ENCODE peak calls at places on chromosomes 7 and 10, in five cellular contexts. One of them, this sample, is unnamed.

GRCh38 chr10:102801496-102801895 is 35.7 kb downstream of the CYP17A1 start:
- DNase-seq in gastrocnemius medialis: no peak
- DNase-seq in cardiac muscle cell: peak; percentile 62
- DNase-seq in OCI-LY7: no peak
- DNase-seq in esophagus squamous epithelium: no peak
- DNase-seq in this sample: no peak

GRCh38 chr7:50552921-50553320 is 12.3 kb downstream of the DDC start:
- DNase-seq in gastrocnemius medialis: no peak
- DNase-seq in cardiac muscle cell: peak; percentile 81
- DNase-seq in OCI-LY7: no peak
- DNase-seq in esophagus squamous epithelium: no peak
- DNase-seq in this sample: peak; percentile 26

GRCh38 chr7:16711730-16712129 is 41.8 kb upstream of the TSPAN13 start:
- DNase-seq in gastrocnemius medialis: no peak
- DNase-seq in cardiac muscle cell: peak; percentile 15
- DNase-seq in OCI-LY7: no peak
- DNase-seq in esophagus squamous epithelium: no peak
- DNase-seq in this sample: no peak

GRCh38 chr7:125119559-125120115 is 190.0 kb upstream of the POT1 start:
- DNase-seq in gastrocnemius medialis: no peak
- DNase-seq in cardiac muscle cell: no peak
- DNase-seq in OCI-LY7: no peak
- DNase-seq in esophagus squamous epithelium: no peak
- DNase-seq in this sample: no peak

GRCh38 chr7:29282819-29283414 is 88.3 kb downstream of the CHN2 start:
- DNase-seq in gastrocnemius medialis: no peak
- DNase-seq in cardiac muscle cell: no peak
- DNase-seq in OCI-LY7: no peak
- DNase-seq in esophagus squamous epithelium: no peak
- DNase-seq in this sample: peak; percentile 56

GRCh38 chr10:114374141-114374791 is 30.0 kb downstream of the AFAP1L2 start:
- DNase-seq in gastrocnemius medialis: no peak
- DNase-seq in cardiac muscle cell: peak; percentile 70
- DNase-seq in OCI-LY7: no peak
- DNase-seq in esophagus squamous epithelium: no peak
- DNase-seq in this sample: peak; percentile 96

GRCh38 chr10:72095195-72095594 is 6.8 kb upstream of the SPOCK2 start:
- DNase-seq in gastrocnemius medialis: no peak
- DNase-seq in cardiac muscle cell: no peak
- DNase-seq in OCI-LY7: no peak
- DNase-seq in esophagus squamous epithelium: no peak
- DNase-seq in this sample: no peak

GRCh38 chr7:30028749-30029635 is 780 bp downstream of the PLEKHA8 start:
- DNase-seq in gastrocnemius medialis: peak; percentile 14
- DNase-seq in cardiac muscle cell: peak; percentile 43
- DNase-seq in OCI-LY7: peak; percentile 70
- DNase-seq in esophagus squamous epithelium: no peak
- DNase-seq in this sample: no peak

GRCh38 chr10:82625497-82626151 is 750.6 kb downstream of the NRG3 start:
- DNase-seq in gastrocnemius medialis: no peak
- DNase-seq in cardiac muscle cell: no peak
- DNase-seq in OCI-LY7: no peak
- DNase-seq in esophagus squamous epithelium: no peak
- DNase-seq in this sample: no peak

GRCh38 chr7:29557954-29558353 is 5.7 kb upstream of the PRR15 start:
- DNase-seq in gastrocnemius medialis: no peak
- DNase-seq in cardiac muscle cell: peak; percentile 34
- DNase-seq in OCI-LY7: no peak
- DNase-seq in esophagus squamous epithelium: no peak
- DNase-seq in this sample: no peak

DNA sequence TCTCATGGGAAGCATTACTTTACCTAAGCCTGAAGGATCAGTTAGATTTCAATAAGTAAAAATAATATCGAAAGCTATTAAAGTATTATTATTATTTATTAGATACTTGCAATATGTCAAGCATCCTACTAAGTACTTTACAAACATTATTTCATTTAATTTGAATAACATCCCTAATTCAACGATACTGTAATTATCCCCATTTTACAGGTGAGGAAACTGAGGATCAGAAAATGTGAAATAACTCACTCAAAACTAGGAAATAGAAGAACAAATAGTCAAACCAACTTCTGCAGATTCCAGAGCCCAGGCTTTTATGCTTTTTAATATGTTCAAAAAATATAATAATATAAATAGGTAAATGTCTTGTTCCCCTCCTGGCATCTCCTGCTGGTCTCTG is 10.3 kb upstream of the PDCD4 start:
- DNase-seq in gastrocnemius medialis: no peak
- DNase-seq in cardiac muscle cell: no peak
- DNase-seq in OCI-LY7: no peak
- DNase-seq in esophagus squamous epithelium: no peak
- DNase-seq in this sample: no peak
- H3K27ac ChIP-seq in gastrocnemius medialis: no peak overlapping the region
- H3K27ac ChIP-seq in cardiac muscle cell: no peak overlapping the region
- H3K27ac ChIP-seq in OCI-LY7: peak overlapping the region; percentile 91
- H3K27ac ChIP-seq in esophagus squamous epithelium: peak overlapping the region; percentile 100
- H3K27ac ChIP-seq in this sample: no peak overlapping the region

DNA sequence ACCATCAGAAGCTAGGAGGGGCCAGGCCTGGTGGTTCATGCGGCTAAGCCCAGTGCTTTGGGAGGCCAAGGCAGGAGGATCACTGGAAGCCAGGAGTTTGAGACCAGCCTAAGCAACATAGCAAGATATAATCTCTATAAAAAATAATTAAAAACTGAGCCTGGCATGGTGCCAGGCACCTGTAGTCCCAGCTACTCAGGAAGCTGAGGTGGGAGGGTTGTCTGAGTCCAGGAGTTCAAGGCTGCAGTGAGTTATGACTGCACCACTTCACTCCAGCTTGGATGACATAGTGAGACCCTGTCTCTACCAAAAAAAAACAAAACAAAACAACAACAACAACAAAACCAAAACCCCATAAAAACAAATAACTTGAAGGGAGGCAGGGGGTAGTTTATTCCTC is 172.9 kb upstream of the FAM171A1 start:
- DNase-seq in gastrocnemius medialis: no peak
- DNase-seq in cardiac muscle cell: no peak
- DNase-seq in OCI-LY7: no peak
- DNase-seq in esophagus squamous epithelium: no peak
- DNase-seq in this sample: no peak
- H3K9me3 ChIP-seq in gastrocnemius medialis: no peaks in the 10 kb centered on the region
- H3K9me3 ChIP-seq in cardiac muscle cell: no peaks in the 10 kb centered on the region
- H3K9me3 ChIP-seq in OCI-LY7: no peaks in the 10 kb centered on the region
- H3K9me3 ChIP-seq in esophagus squamous epithelium: no peaks in the 10 kb centered on the region
- H3K9me3 ChIP-seq in this sample: no peaks in the 10 kb centered on the region

DNA sequence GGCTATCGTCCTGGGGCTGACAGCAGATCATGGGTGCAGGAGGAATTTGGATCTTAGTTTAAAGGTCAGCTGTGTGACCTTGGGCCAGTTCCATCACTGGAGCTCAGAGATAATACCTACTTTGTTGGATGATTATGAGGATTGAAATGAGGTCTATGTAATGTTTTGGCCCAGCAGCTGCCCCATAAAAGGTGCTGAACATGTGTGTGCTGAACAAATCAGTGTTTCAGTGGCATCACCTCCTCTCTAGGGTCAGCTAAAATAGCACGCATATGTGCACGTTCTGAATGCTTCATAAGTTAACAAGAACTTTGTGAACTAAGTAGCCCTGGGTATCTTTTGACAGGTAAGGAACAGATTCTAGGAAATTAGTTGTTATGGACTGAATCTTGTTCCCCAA is 84.8 kb upstream of the LRRC18 start:
- DNase-seq in gastrocnemius medialis: no peak
- DNase-seq in cardiac muscle cell: no peak
- DNase-seq in OCI-LY7: no peak
- DNase-seq in esophagus squamous epithelium: no peak
- DNase-seq in this sample: no peak
- H3K27ac ChIP-seq in gastrocnemius medialis: peak overlapping the region; percentile 59
- H3K27ac ChIP-seq in cardiac muscle cell: no peak overlapping the region
- H3K27ac ChIP-seq in OCI-LY7: no peak overlapping the region
- H3K27ac ChIP-seq in esophagus squamous epithelium: peak overlapping the region; percentile 67
- H3K27ac ChIP-seq in this sample: no peak overlapping the region

DNA sequence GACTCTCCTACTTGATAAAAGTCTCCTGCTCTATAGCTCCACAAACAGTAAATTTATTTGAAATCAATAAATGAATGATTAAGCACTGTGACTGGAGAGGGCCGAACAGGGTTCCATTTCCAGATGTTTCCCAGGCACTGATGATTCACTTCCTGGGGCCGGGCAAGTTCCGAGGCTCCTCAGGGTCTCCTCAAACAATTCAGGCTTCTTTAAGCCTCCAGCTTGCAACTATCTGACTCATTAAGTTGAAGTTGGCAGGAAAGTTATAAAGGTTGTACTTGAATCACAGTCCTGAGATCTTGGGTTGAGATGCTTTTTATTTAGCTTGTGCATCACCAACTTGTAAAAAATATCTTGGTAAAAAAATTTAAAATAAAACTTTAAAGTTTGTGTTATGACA is 612.9 kb downstream of the DNAJB6 start:
- DNase-seq in gastrocnemius medialis: no peak
- DNase-seq in cardiac muscle cell: no peak
- DNase-seq in OCI-LY7: no peak
- DNase-seq in esophagus squamous epithelium: no peak
- DNase-seq in this sample: no peak
- H3K9me3 ChIP-seq in gastrocnemius medialis: no peaks in the 10 kb centered on the region
- H3K9me3 ChIP-seq in cardiac muscle cell: no peaks in the 10 kb centered on the region
- H3K9me3 ChIP-seq in OCI-LY7: no peaks in the 10 kb centered on the region
- H3K9me3 ChIP-seq in esophagus squamous epithelium: no peaks in the 10 kb centered on the region
- H3K9me3 ChIP-seq in this sample: no peaks in the 10 kb centered on the region

GRCh38 chr10:5970527-5970926 is 6.8 kb downstream of the IL15RA start:
- DNase-seq in gastrocnemius medialis: no peak
- DNase-seq in cardiac muscle cell: no peak
- DNase-seq in OCI-LY7: no peak
- DNase-seq in esophagus squamous epithelium: no peak
- DNase-seq in this sample: no peak
- H3K27ac ChIP-seq in gastrocnemius medialis: peak overlapping the region; percentile 67
- H3K27ac ChIP-seq in cardiac muscle cell: no peak overlapping the region
- H3K27ac ChIP-seq in OCI-LY7: no peak overlapping the region
- H3K27ac ChIP-seq in esophagus squamous epithelium: peak overlapping the region; percentile 79
- H3K27ac ChIP-seq in this sample: no peak overlapping the region

GRCh38 chr10:131438665-131439064 is 127.1 kb upstream of the TCERG1L start:
- DNase-seq in gastrocnemius medialis: no peak
- DNase-seq in cardiac muscle cell: no peak
- DNase-seq in OCI-LY7: no peak
- DNase-seq in esophagus squamous epithelium: no peak
- DNase-seq in this sample: no peak
- H3K9me3 ChIP-seq in gastrocnemius medialis: no peaks in the 10 kb centered on the region
- H3K9me3 ChIP-seq in cardiac muscle cell: no peaks in the 10 kb centered on the region
- H3K9me3 ChIP-seq in OCI-LY7: no peaks in the 10 kb centered on the region
- H3K9me3 ChIP-seq in esophagus squamous epithelium: no peaks in the 10 kb centered on the region
- H3K9me3 ChIP-seq in this sample: no peaks in the 10 kb centered on the region